ENCODE peak calls at places on chromosomes 5 and 9, in ten cellular contexts. One of them, this sample, is unnamed.

GRCh38 chr5:13350754-13351153 is 593.7 kb downstream of the DNAH5 start:
- DNase-seq in mammary epithelial cell: no peak
- DNase-seq in choroid plexus epithelial cell: no peak
- DNase-seq in GM12865: no peak
- DNase-seq in astrocyte: peak
- DNase-seq in dorsolateral prefrontal cortex: no peak
- DNase-seq in MM.1S: no peak
- DNase-seq in lung: no peak
- DNase-seq in lower leg skin: no peak
- DNase-seq in transverse colon: no peak
- DNase-seq in this sample: peak

GRCh38 chr9:137851516-137852217 is 25.9 kb upstream of the CACNA1B start:
- DNase-seq in transverse colon: no peak
- DNase-seq in MM.1S: no peak
- DNase-seq in choroid plexus epithelial cell: no peak
- DNase-seq in GM12865: no peak
- DNase-seq in dorsolateral prefrontal cortex: no peak
- DNase-seq in mammary epithelial cell: no peak
- DNase-seq in lung: no peak
- DNase-seq in lower leg skin: no peak
- DNase-seq in astrocyte: peak
- DNase-seq in this sample: no peak

GRCh38 chr5:168193518-168194240 is 97.8 kb upstream of the WWC1 start:
- DNase-seq in choroid plexus epithelial cell: no peak
- DNase-seq in lower leg skin: no peak
- DNase-seq in dorsolateral prefrontal cortex: no peak
- DNase-seq in transverse colon: no peak
- DNase-seq in GM12865: no peak
- DNase-seq in mammary epithelial cell: no peak
- DNase-seq in MM.1S: no peak
- DNase-seq in lung: no peak
- DNase-seq in astrocyte: peak
- DNase-seq in this sample: no peak

GRCh38 chr5:54644226-54644625 is 126.7 kb downstream of the SNX18 start:
- DNase-seq in GM12865: no peak
- DNase-seq in choroid plexus epithelial cell: peak
- DNase-seq in lung: no peak
- DNase-seq in MM.1S: no peak
- DNase-seq in dorsolateral prefrontal cortex: no peak
- DNase-seq in lower leg skin: no peak
- DNase-seq in mammary epithelial cell: peak
- DNase-seq in transverse colon: no peak
- DNase-seq in astrocyte: peak
- DNase-seq in this sample: peak

GRCh38 chr9:1125741-1126140 is 75.6 kb downstream of the DMRT2 start:
- DNase-seq in mammary epithelial cell: peak
- DNase-seq in choroid plexus epithelial cell: peak
- DNase-seq in astrocyte: peak
- DNase-seq in lower leg skin: no peak
- DNase-seq in GM12865: no peak
- DNase-seq in transverse colon: no peak
- DNase-seq in MM.1S: no peak
- DNase-seq in dorsolateral prefrontal cortex: no peak
- DNase-seq in lung: no peak
- DNase-seq in this sample: no peak

GRCh38 chr9:34809504-34810186 is 99.7 kb upstream of the CCL21 start:
- DNase-seq in mammary epithelial cell: peak
- DNase-seq in lung: no peak
- DNase-seq in dorsolateral prefrontal cortex: no peak
- DNase-seq in choroid plexus epithelial cell: peak
- DNase-seq in transverse colon: no peak
- DNase-seq in MM.1S: no peak
- DNase-seq in astrocyte: no peak
- DNase-seq in lower leg skin: no peak
- DNase-seq in GM12865: no peak
- DNase-seq in this sample: no peak

GRCh38 chr9:85162822-85163221 is 493.3 kb downstream of the NTRK2 start:
- DNase-seq in mammary epithelial cell: no peak
- DNase-seq in astrocyte: no peak
- DNase-seq in lung: no peak
- DNase-seq in GM12865: no peak
- DNase-seq in MM.1S: no peak
- DNase-seq in choroid plexus epithelial cell: no peak
- DNase-seq in dorsolateral prefrontal cortex: no peak
- DNase-seq in transverse colon: no peak
- DNase-seq in lower leg skin: no peak
- DNase-seq in this sample: no peak

GRCh38 chr5:6686916-6687409 is 26.3 kb upstream of the TENT4A start:
- DNase-seq in astrocyte: peak
- DNase-seq in lung: peak
- DNase-seq in lower leg skin: no peak
- DNase-seq in mammary epithelial cell: peak
- DNase-seq in transverse colon: no peak
- DNase-seq in dorsolateral prefrontal cortex: no peak
- DNase-seq in choroid plexus epithelial cell: peak
- DNase-seq in GM12865: no peak
- DNase-seq in MM.1S: no peak
- DNase-seq in this sample: peak

GRCh38 chr5:139760066-139761056 is 35.2 kb upstream of the PSD2 start:
- DNase-seq in choroid plexus epithelial cell: peak
- DNase-seq in lung: no peak
- DNase-seq in GM12865: no peak
- DNase-seq in MM.1S: no peak
- DNase-seq in dorsolateral prefrontal cortex: no peak
- DNase-seq in transverse colon: no peak
- DNase-seq in lower leg skin: no peak
- DNase-seq in mammary epithelial cell: no peak
- DNase-seq in astrocyte: peak
- DNase-seq in this sample: peak

GRCh38 chr9:15909297-15909696 is 356.5 kb downstream of the CCDC171 start:
- DNase-seq in mammary epithelial cell: peak
- DNase-seq in astrocyte: peak
- DNase-seq in MM.1S: no peak
- DNase-seq in dorsolateral prefrontal cortex: no peak
- DNase-seq in lower leg skin: no peak
- DNase-seq in choroid plexus epithelial cell: peak
- DNase-seq in transverse colon: no peak
- DNase-seq in lung: no peak
- DNase-seq in GM12865: no peak
- DNase-seq in this sample: peak

GRCh38 chr9:71897573-71897972 is 13.4 kb downstream of the ABHD17B start:
- DNase-seq in GM12865: peak
- DNase-seq in lower leg skin: no peak
- DNase-seq in astrocyte: no peak
- DNase-seq in lung: no peak
- DNase-seq in dorsolateral prefrontal cortex: no peak
- DNase-seq in mammary epithelial cell: no peak
- DNase-seq in transverse colon: no peak
- DNase-seq in MM.1S: peak
- DNase-seq in choroid plexus epithelial cell: no peak
- DNase-seq in this sample: no peak

GRCh38 chr9:86491634-86492266 is 137.5 kb upstream of the TUT7 start:
- DNase-seq in transverse colon: no peak
- DNase-seq in choroid plexus epithelial cell: no peak
- DNase-seq in mammary epithelial cell: no peak
- DNase-seq in lower leg skin: no peak
- DNase-seq in MM.1S: no peak
- DNase-seq in GM12865: no peak
- DNase-seq in astrocyte: no peak
- DNase-seq in lung: no peak
- DNase-seq in dorsolateral prefrontal cortex: no peak
- DNase-seq in this sample: no peak

GRCh38 chr5:78600656-78601452 is 47.7 kb downstream of the LHFPL2 start:
- DNase-seq in MM.1S: no peak
- DNase-seq in GM12865: no peak
- DNase-seq in transverse colon: no peak
- DNase-seq in dorsolateral prefrontal cortex: no peak
- DNase-seq in choroid plexus epithelial cell: peak
- DNase-seq in mammary epithelial cell: no peak
- DNase-seq in lung: no peak
- DNase-seq in astrocyte: peak
- DNase-seq in lower leg skin: no peak
- DNase-seq in this sample: peak

GRCh38 chr9:137761793-137762192 is 115.8 kb upstream of the CACNA1B start:
- DNase-seq in MM.1S: no peak
- DNase-seq in lower leg skin: no peak
- DNase-seq in choroid plexus epithelial cell: no peak
- DNase-seq in lung: no peak
- DNase-seq in transverse colon: no peak
- DNase-seq in astrocyte: no peak
- DNase-seq in GM12865: no peak
- DNase-seq in mammary epithelial cell: no peak
- DNase-seq in dorsolateral prefrontal cortex: no peak
- DNase-seq in this sample: no peak

GRCh38 chr9:126147186-126147585 is 179.4 kb upstream of the MVB12B start:
- DNase-seq in lung: peak
- DNase-seq in GM12865: no peak
- DNase-seq in choroid plexus epithelial cell: no peak
- DNase-seq in lower leg skin: peak
- DNase-seq in MM.1S: no peak
- DNase-seq in mammary epithelial cell: no peak
- DNase-seq in dorsolateral prefrontal cortex: no peak
- DNase-seq in astrocyte: no peak
- DNase-seq in transverse colon: no peak
- DNase-seq in this sample: no peak

GRCh38 chr9:103242025-103242424 is 246.9 kb downstream of the CYLC2 start:
- DNase-seq in astrocyte: no peak
- DNase-seq in choroid plexus epithelial cell: no peak
- DNase-seq in lower leg skin: no peak
- DNase-seq in MM.1S: no peak
- DNase-seq in dorsolateral prefrontal cortex: no peak
- DNase-seq in GM12865: no peak
- DNase-seq in transverse colon: no peak
- DNase-seq in mammary epithelial cell: peak
- DNase-seq in lung: no peak
- DNase-seq in this sample: no peak

GRCh38 chr9:6632516-6633328 is 12.8 kb downstream of the GLDC start:
- DNase-seq in transverse colon: peak
- DNase-seq in dorsolateral prefrontal cortex: no peak
- DNase-seq in lung: no peak
- DNase-seq in mammary epithelial cell: no peak
- DNase-seq in choroid plexus epithelial cell: no peak
- DNase-seq in MM.1S: no peak
- DNase-seq in astrocyte: no peak
- DNase-seq in lower leg skin: peak
- DNase-seq in GM12865: peak
- DNase-seq in this sample: no peak
- H3K4me3 ChIP-seq in transverse colon: no peak
- H3K4me3 ChIP-seq in dorsolateral prefrontal cortex: no peak
- H3K4me3 ChIP-seq in lung: no peak
- H3K4me3 ChIP-seq in mammary epithelial cell: no peak
- H3K4me3 ChIP-seq in choroid plexus epithelial cell: no peak
- H3K4me3 ChIP-seq in MM.1S: no peak
- H3K4me3 ChIP-seq in astrocyte: no peak
- H3K4me3 ChIP-seq in lower leg skin: no peak
- H3K4me3 ChIP-seq in GM12865: peak
- H3K4me3 ChIP-seq in this sample: no peak

DNA sequence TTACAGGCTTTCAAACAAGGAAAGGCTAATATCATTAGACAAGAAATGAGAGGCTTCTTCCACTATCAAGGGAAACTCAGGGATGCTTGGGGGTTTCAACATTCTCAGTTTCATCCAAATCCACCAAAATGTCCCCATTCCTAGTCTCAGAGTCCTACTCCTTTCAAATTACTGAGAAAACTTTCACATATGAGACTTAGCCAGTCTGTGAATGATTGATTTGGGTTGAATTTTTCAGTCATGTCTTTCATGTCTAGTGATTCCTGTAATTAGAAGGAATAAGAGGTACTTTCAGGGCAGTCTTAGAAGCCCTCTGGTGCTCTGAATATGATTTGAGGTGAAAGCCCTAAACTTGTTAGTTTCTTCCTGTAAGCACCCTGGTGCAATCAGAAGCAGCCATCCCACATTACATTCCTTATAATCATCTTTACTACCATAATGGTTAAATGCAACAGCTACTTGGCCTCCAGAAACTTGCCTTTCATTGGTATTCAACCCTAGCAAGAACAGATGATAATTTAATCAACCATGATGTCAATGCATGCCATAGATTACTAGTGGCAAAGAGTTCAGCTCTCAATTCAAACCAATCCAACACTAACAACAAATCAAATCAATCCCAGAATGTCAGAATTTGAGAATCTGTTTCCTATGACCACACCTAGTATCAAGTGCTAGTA is 50.7 kb upstream of the RIC1 start:
- DNase-seq in MM.1S: no peak
- DNase-seq in dorsolateral prefrontal cortex: no peak
- DNase-seq in choroid plexus epithelial cell: no peak
- DNase-seq in astrocyte: peak
- DNase-seq in lower leg skin: no peak
- DNase-seq in transverse colon: no peak
- DNase-seq in mammary epithelial cell: no peak
- DNase-seq in lung: no peak
- DNase-seq in GM12865: peak
- DNase-seq in this sample: peak
- TF ChIP-seq CTCF in MM.1S: no peak
- TF ChIP-seq CTCF in dorsolateral prefrontal cortex: no peak
- TF ChIP-seq CTCF in choroid plexus epithelial cell: no peak
- TF ChIP-seq CTCF in astrocyte: no peak
- TF ChIP-seq CTCF in lower leg skin: no peak
- TF ChIP-seq CTCF in transverse colon: no peak
- TF ChIP-seq CTCF in mammary epithelial cell: no peak
- TF ChIP-seq CTCF in lung: no peak
- TF ChIP-seq CTCF in GM12865: no peak
- TF ChIP-seq CTCF in this sample: no peak

GRCh38 chr5:169299651-169300467 is 1.1 kb downstream of the SLIT3 start:
- DNase-seq in GM12865: no peak
- DNase-seq in transverse colon: no peak
- DNase-seq in mammary epithelial cell: peak
- DNase-seq in choroid plexus epithelial cell: no peak
- DNase-seq in MM.1S: no peak
- DNase-seq in astrocyte: peak
- DNase-seq in lung: peak
- DNase-seq in dorsolateral prefrontal cortex: no peak
- DNase-seq in lower leg skin: peak
- DNase-seq in this sample: peak
- H3K4me3 ChIP-seq in GM12865: no peak
- H3K4me3 ChIP-seq in transverse colon: peak
- H3K4me3 ChIP-seq in mammary epithelial cell: peak
- H3K4me3 ChIP-seq in choroid plexus epithelial cell: no peak
- H3K4me3 ChIP-seq in MM.1S: no peak
- H3K4me3 ChIP-seq in astrocyte: peak
- H3K4me3 ChIP-seq in lung: peak
- H3K4me3 ChIP-seq in dorsolateral prefrontal cortex: peak
- H3K4me3 ChIP-seq in lower leg skin: peak
- H3K4me3 ChIP-seq in this sample: peak

DNA sequence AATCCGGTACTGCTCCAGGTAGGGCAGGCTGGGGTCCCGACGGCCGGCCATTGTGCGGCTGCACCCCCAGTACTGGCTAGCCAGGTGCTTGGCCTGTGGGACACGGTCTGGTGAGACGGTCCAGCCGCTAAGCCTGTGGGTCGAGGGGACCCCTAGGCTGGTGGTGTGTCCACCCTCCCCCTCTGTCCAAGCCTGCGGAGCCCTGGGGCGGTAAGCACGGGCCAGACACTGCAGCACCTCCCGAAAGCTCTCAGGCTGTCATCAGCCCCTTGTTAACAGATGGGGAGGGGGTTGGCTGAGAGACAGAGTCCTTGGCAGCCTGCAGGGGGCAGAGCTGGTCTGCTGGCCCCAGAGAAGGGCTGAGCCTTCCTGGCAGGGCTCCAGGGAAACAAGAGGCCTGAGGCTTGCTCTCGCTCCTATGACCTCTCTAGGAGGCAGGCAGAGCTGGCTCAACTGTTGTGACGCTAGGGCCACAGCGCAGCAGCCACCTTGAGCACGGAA is 11.8 kb upstream of the MRNIP start:
- DNase-seq in lower leg skin: no peak
- DNase-seq in lung: peak
- DNase-seq in choroid plexus epithelial cell: peak
- DNase-seq in dorsolateral prefrontal cortex: peak
- DNase-seq in transverse colon: no peak
- DNase-seq in MM.1S: no peak
- DNase-seq in astrocyte: no peak
- DNase-seq in mammary epithelial cell: no peak
- DNase-seq in GM12865: peak
- DNase-seq in this sample: no peak
- TF ChIP-seq CTCF in lower leg skin: no peak
- TF ChIP-seq CTCF in lung: no peak
- TF ChIP-seq CTCF in choroid plexus epithelial cell: peak
- TF ChIP-seq CTCF in dorsolateral prefrontal cortex: no peak
- TF ChIP-seq CTCF in transverse colon: peak
- TF ChIP-seq CTCF in MM.1S: no peak
- TF ChIP-seq CTCF in astrocyte: no peak
- TF ChIP-seq CTCF in mammary epithelial cell: no peak
- TF ChIP-seq CTCF in GM12865: peak
- TF ChIP-seq CTCF in this sample: no peak